ENCODE peak calls at places on chromosomes 3 and 15, in eight cellular contexts. N, F, Y, V, Q, T, I and U are unnamed samples.

GRCh38 chr15:80174017-80174746 is 21.4 kb downstream of the FAH start:
- DNase-seq in N (no peak), F (no peak), Y (no peak), V (no peak), Q (peak), T (no peak), I (no peak), U (no peak)

GRCh38 chr15:66704019-66704782 is 2.2 kb downstream of the SMAD6 start:
- DNase-seq in N (no peak), F (no peak), Y (no peak), V (no peak), Q (no peak), T (no peak), I (no peak), U (no peak)

GRCh38 chr3:200747-201146 is 4.2 kb downstream of the CHL1 start:
- DNase-seq in N (no peak), F (no peak), Y (no peak), V (no peak), Q (no peak), T (no peak), I (no peak), U (no peak)

GRCh38 chr15:52789601-52790165 is 453 bp downstream of the ONECUT1 start:
- DNase-seq in N (no peak), F (no peak), Y (no peak), V (no peak), Q (peak), T (no peak), I (no peak), U (peak)

GRCh38 chr15:75123395-75123794 is 78.3 kb upstream of the C15orf39 start:
- DNase-seq in N (no peak), F (no peak), Y (no peak), V (no peak), Q (peak), T (no peak), I (no peak), U (no peak)

GRCh38 chr3:67044955-67045354 is 46.8 kb downstream of the KBTBD8 start:
- DNase-seq in N (no peak), F (no peak), Y (no peak), V (no peak), Q (no peak), T (no peak), I (no peak), U (no peak)

GRCh38 chr3:148600440-148600839 is 97.3 kb upstream of the AGTR1 start:
- DNase-seq in N (no peak), F (no peak), Y (no peak), V (no peak), Q (no peak), T (no peak), I (no peak), U (no peak)

GRCh38 chr15:67903708-67904107 is 63.9 kb upstream of the RNU6-1 start:
- DNase-seq in N (no peak), F (no peak), Y (no peak), V (no peak), Q (no peak), T (no peak), I (no peak), U (no peak)

GRCh38 chr3:54983266-54983910 is 55.5 kb upstream of the LRTM1 start:
- DNase-seq in N (no peak), F (no peak), Y (no peak), V (no peak), Q (no peak), T (no peak), I (no peak), U (no peak)

GRCh38 chr3:188509316-188509715 is 355.4 kb downstream of the LPP start:
- DNase-seq in N (no peak), F (no peak), Y (no peak), V (no peak), Q (no peak), T (no peak), I (no peak), U (no peak)

GRCh38 chr15:65249641-65250040 is 37.0 kb downstream of the PARP16 start:
- DNase-seq in N (no peak), F (no peak), Y (no peak), V (no peak), Q (no peak), T (no peak), I (no peak), U (no peak)

GRCh38 chr3:64240445-64240844 is 15.2 kb upstream of the PRICKLE2 start:
- DNase-seq in N (no peak), F (no peak), Y (no peak), V (no peak), Q (peak), T (no peak), I (no peak), U (no peak)

GRCh38 chr3:130433306-130433705 is 83.7 kb upstream of the COL6A6 start:
- DNase-seq in N (no peak), F (no peak), Y (no peak), V (no peak), Q (no peak), T (no peak), I (no peak), U (no peak)

GRCh38 chr15:25903024-25903581 is 40.0 kb upstream of the ATP10A start:
- DNase-seq in N (no peak), F (no peak), Y (no peak), V (no peak), Q (peak), T (no peak), I (peak), U (no peak)

GRCh38 chr15:60889006-60889405 is 340.1 kb downstream of the RORA start:
- DNase-seq in N (no peak), F (no peak), Y (no peak), V (no peak), Q (no peak), T (no peak), I (no peak), U (no peak)

GRCh38 chr15:50137330-50137761 is 18.3 kb upstream of the ATP8B4 start:
- DNase-seq in N (no peak), F (no peak), Y (no peak), V (no peak), Q (peak), T (no peak), I (no peak), U (no peak)

GRCh38 chr3:197463279-197463678 is 92.5 kb downstream of the BDH1 start:
- DNase-seq in N (no peak), F (no peak), Y (no peak), V (no peak), Q (no peak), T (no peak), I (no peak), U (no peak)

GRCh38 chr15:56019819-56020218 is 26.4 kb upstream of the NEDD4 start:
- DNase-seq in N (no peak), F (no peak), Y (no peak), V (no peak), Q (no peak), T (no peak), I (no peak), U (no peak)

GRCh38 chr3:17942856-17943255 is 200.4 kb upstream of the TBC1D5 start:
- DNase-seq in N (no peak), F (no peak), Y (no peak), V (no peak), Q (peak), T (no peak), I (no peak), U (no peak)

GRCh38 chr3:116029286-116029685 is 406.0 kb downstream of the GAP43 start:
- DNase-seq in N (no peak), F (no peak), Y (no peak), V (no peak), Q (no peak), T (no peak), I (no peak), U (no peak)

GRCh38 chr15:94509259-94509658 is 277.9 kb downstream of the MCTP2 start:
- DNase-seq in N (no peak), F (no peak), Y (no peak), V (no peak), Q (no peak), T (no peak), I (no peak), U (no peak)

GRCh38 chr3:189714991-189715961 is 84.1 kb downstream of the TP63 start:
- DNase-seq in N (no peak), F (no peak), Y (no peak), V (no peak), Q (peak), T (no peak), I (no peak), U (peak)

GRCh38 chr15:88637436-88637835 is 1.4 kb upstream of the ISG20 start:
- DNase-seq in N (peak), F (no peak), Y (no peak), V (no peak), Q (no peak), T (no peak), I (no peak), U (no peak)

GRCh38 chr3:37491343-37491742 is 317.0 kb upstream of the LRRFIP2 start:
- DNase-seq in N (no peak), F (no peak), Y (no peak), V (no peak), Q (no peak), T (no peak), I (no peak), U (no peak)

GRCh38 chr3:71063768-71064287 is 519.7 kb downstream of the FOXP1 start:
- DNase-seq in N (no peak), F (no peak), Y (no peak), V (peak), Q (no peak), T (no peak), I (no peak), U (no peak)

GRCh38 chr3:104245241-104245640 is 1121.5 kb upstream of the ALCAM start:
- DNase-seq in N (no peak), F (no peak), Y (no peak), V (no peak), Q (no peak), T (no peak), I (no peak), U (no peak)

GRCh38 chr15:57326196-57326595 is 50.1 kb upstream of the CGNL1 start:
- DNase-seq in N (no peak), F (no peak), Y (no peak), V (no peak), Q (no peak), T (no peak), I (no peak), U (no peak)